ENCODE peak calls at places on chromosome 13, in four cellular contexts. G, T, K and H are unnamed samples.
A peak's percentile ranks its signal among the peaks of the same experiment; 100 is the strongest.

GRCh38 chr13:64293923-64294322 is 2878.3 kb upstream of the PCDH20 start:
- DNase-seq in T (no peak), G (peak; percentile 28), K (no peak), H (no peak)

GRCh38 chr13:23554000-23554399 is 16.2 kb upstream of the TNFRSF19 start:
- DNase-seq in T (no peak), K (no peak), G (peak; percentile 16), H (no peak)

GRCh38 chr13:30004204-30004603 is 153.8 kb upstream of the UBL3 start:
- DNase-seq in G (peak; percentile 48), K (no peak), T (no peak), H (no peak)

GRCh38 chr13:36533806-36534205 is 101.5 kb downstream of the CCNA1 start:
- DNase-seq in G (no peak), T (peak; percentile 85), K (no peak), H (no peak)

GRCh38 chr13:29923554-29924481 is 73.4 kb upstream of the UBL3 start:
- DNase-seq in G (peak; percentile 99), K (peak; percentile 68), T (peak; percentile 93), H (no peak)

GRCh38 chr13:21639604-21640003 is 31.3 kb upstream of the FGF9 start:
- DNase-seq in K (no peak), T (no peak), G (no peak), H (no peak)

GRCh38 chr13:74191036-74191809 is 57.0 kb upstream of the KLF12 start:
- DNase-seq in G (peak; percentile 32), K (no peak), T (peak; percentile 63), H (no peak)

GRCh38 chr13:87361216-87361615 is 310.0 kb upstream of the SLITRK5 start:
- DNase-seq in T (no peak), K (no peak), G (no peak), H (no peak)

GRCh38 chr13:76903544-76904162 is 17.4 kb upstream of the KCTD12 start:
- DNase-seq in T (peak; percentile 89), G (peak; percentile 80), K (peak; percentile 53), H (peak; percentile 25)

GRCh38 chr13:112752211-112752610 is 62.4 kb downstream of the ATP11A start:
- DNase-seq in K (no peak), G (no peak), T (no peak), H (no peak)

GRCh38 chr13:42865703-42866102 is 84.3 kb downstream of the FAM216B start:
- DNase-seq in K (no peak), G (peak; percentile 42), T (no peak), H (no peak)

GRCh38 chr13:20461481-20461859 is 64.2 kb downstream of the CRYL1 start:
- DNase-seq in T (peak; percentile 6), K (no peak), G (peak; percentile 49), H (no peak)

GRCh38 chr13:85068231-85068630 is 731.0 kb downstream of the SLITRK6 start:
- DNase-seq in T (no peak), G (no peak), K (no peak), H (no peak)

GRCh38 chr13:90919153-90919552 is 428.3 kb upstream of the MIR17HG start:
- DNase-seq in K (no peak), T (no peak), G (no peak), H (no peak)

GRCh38 chr13:96511587-96511986 is 421.7 kb downstream of the HS6ST3 start:
- DNase-seq in T (no peak), K (no peak), G (no peak), H (no peak)

GRCh38 chr13:46097663-46098062 is 7.2 kb downstream of the CPB2 start:
- DNase-seq in G (no peak), K (no peak), T (no peak), H (no peak)
- TF ChIP-seq FOS in G (no peak), K (no peak), T (no peak), H (no peak)

DNA sequence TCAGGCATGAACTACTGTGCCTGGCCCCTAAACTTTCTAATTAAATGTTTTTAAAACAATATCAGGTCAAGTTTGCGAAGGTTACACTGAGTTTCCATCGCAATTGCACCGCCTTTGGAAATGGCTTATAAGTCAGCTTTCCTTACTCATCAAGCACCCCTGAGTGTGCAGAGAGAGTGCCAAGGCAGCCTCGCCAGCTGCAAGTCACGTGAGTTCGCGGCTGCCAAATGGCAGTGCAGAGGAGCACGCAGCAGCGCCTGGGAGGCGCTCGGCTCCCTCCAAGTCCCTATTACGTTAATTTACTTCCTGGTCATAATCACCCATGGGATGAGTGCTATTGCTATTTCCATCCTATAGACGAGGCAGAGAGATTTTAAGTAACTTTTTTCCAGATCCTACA is 319.6 kb downstream of the TEX29 start:
- DNase-seq in K (no peak), T (no peak), G (no peak), H (no peak)
- TF ChIP-seq FOS in K (no peak), T (no peak), G (no peak), H (no peak)

GRCh38 chr13:28494537-28494860 is 429 bp downstream of the FLT1 start:
- DNase-seq in K (no peak), T (peak; percentile 42), G (no peak), H (no peak)

GRCh38 chr13:28494861-28495585 is at the start of gene FLT1:
- DNase-seq in T (peak; percentile 74), G (peak; percentile 38), K (no peak), H (no peak)

GRCh38 chr13:28492527-28493367 is 2.2 kb downstream of the FLT1 start:
- DNase-seq in K (no peak), T (no peak), G (no peak), H (peak; percentile 28)

GRCh38 chr13:28495586-28496564 is 947 bp upstream of the FLT1 start:
- DNase-seq in G (no peak), K (no peak), T (peak; percentile 41), H (no peak)

DNA sequence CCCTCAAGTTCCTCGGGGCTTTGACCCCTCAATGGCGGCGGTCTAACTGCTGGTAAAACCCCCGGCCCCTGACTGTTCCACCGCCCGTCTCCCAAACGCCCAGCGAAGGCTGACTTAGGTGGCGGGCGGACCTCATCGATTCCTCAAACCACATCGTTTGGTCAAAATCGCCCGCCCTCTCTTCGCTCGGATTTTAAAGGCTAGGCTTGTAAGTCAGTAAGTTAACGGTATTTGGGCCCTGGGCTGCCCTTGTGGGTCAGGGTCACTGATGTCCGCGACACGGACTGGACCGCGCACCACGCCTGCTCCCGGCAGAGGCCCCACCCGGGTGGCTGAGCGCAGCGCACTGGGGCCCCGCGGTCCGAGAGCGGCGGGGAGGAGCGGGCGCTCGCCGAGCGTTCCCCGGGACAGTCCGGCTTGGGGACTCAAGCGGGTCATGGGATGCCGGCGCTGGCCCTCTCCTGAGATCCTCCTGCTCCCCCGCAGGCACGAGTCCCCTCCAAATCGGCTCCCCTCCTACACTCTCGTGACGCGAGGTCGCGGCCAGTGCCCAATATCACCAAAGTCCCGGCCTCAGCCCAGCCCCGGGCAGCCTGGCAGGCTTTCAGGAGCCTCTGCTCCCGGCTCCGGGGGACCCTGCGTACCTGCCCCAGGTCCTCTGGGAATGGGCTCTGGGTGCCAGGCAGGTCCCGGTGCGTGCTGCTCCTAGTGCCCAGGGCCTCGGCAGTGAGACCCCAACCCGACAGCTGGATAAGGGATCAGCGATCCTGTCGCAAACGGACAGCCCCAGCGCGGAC is 990 bp downstream of the FLT1 start:
- DNase-seq in G (no peak), K (no peak), T (no peak), H (no peak)
- TF ChIP-seq FOS in G (no peak), K (no peak), T (no peak), H (no peak)

DNA sequence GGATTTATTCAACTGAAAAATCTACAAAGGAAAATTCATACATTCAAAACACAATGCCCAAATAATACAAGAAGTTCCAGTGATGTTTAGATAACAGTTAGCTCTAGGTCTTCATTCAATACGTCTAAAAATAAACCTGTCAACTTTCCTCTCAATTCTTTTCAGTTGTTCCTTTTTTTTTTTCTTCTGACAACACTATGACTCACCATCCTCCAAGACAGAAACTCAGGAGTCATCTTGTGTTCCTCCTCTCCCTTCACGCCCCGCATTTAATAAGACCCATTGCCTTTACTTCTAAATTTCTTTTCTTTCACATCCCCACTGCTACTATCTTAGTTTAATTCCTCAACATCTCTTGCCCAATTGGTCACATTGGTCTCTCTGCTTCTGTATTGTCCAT is 759.9 kb downstream of the GPC5 start:
- DNase-seq in G (peak; percentile 31), T (no peak), K (no peak), H (no peak)
- TF ChIP-seq FOS in G (no peak), T (no peak), K (no peak), H (no peak)

GRCh38 chr13:95349267-95349666 is 48.0 kb upstream of the ABCC4 start:
- DNase-seq in K (peak; percentile 49), G (peak; percentile 40), T (no peak), H (no peak)
- TF ChIP-seq FOS in K (no peak), G (no peak), T (no peak), H (no peak)

DNA sequence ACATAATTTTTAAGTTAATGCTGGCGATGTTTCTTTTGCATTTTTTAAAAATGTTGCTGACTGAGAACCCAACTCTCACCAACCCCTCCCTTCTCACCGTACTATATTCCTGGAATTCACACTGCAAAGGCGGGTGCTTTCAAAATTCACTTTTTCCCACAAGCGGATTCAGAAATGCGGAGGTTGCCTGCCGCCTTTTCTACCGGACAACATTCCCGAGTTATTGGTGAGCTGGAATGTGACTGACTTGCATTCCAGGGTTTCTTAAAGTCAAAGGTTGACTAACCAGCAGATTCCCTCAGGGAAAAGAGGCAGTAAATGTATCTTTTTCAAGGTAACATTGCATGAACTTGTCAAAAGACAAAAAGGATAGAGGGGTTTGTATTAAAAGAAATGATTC is 113.3 kb downstream of the RAB20 start:
- DNase-seq in G (peak; percentile 86), K (no peak), T (no peak), H (no peak)
- TF ChIP-seq FOS in G (no peak), K (no peak), T (no peak), H (no peak)